ENCODE peak calls at places on chromosomes 16 and 17, in five cellular contexts. T is Right ventricle myocardium superior, C is T-helper 1 cell, F is dermis blood vessel endothelial cell, U is activated gamma-delta T cell treated with Interleukin-2 at 50 U/mL for 16 hours. L is an unnamed sample.

GRCh38 chr16:65598626-65599025 is 476.8 kb upstream of the CDH11 start:
- DNase-seq in T (no peak), C (no peak), F (no peak), U (no peak), L (no peak)

GRCh38 chr17:47670064-47670463 is 20.3 kb downstream of the KPNB1 start:
- DNase-seq in T (no peak), C (no peak), F (no peak), U (no peak), L (no peak)

GRCh38 chr16:89925596-89926079 is 2.5 kb downstream of the TUBB3 start:
- DNase-seq in T (no peak), C (no peak), F (peak; percentile 48), U (no peak), L (peak; percentile 68)

GRCh38 chr16:26027060-26027459 is 335.3 kb downstream of the HS3ST4 start:
- DNase-seq in T (no peak), C (no peak), F (no peak), U (no peak), L (peak; percentile 90)

GRCh38 chr17:38766341-38766740 is 13.8 kb downstream of the PSMB3 start:
- DNase-seq in T (no peak), C (no peak), F (no peak), U (no peak), L (no peak)

GRCh38 chr17:4738136-4739121 is 1.2 kb upstream of the ZMYND15 start:
- DNase-seq in T (no peak), C (peak; percentile 17), F (no peak), U (no peak), L (no peak)

GRCh38 chr17:77002103-77003045 is 134.2 kb downstream of the MGAT5B start:
- DNase-seq in T (no peak), C (no peak), F (peak; percentile 44), U (no peak), L (peak; percentile 47)

GRCh38 chr17:44012874-44013273 is 1.9 kb downstream of the TMEM101 start:
- DNase-seq in T (no peak), C (no peak), F (no peak), U (no peak), L (no peak)

GRCh38 chr16:11072420-11073153 is 128.2 kb downstream of the CLEC16A start:
- DNase-seq in T (no peak), C (no peak), F (no peak), U (no peak), L (no peak)

GRCh38 chr17:27741971-27742370 is 58.4 kb downstream of the NOS2 start:
- DNase-seq in T (no peak), C (no peak), F (no peak), U (no peak), L (no peak)

GRCh38 chr17:42428141-42428944 is 5.3 kb upstream of the CAVIN1 start:
- DNase-seq in T (no peak), C (peak; percentile 39), F (peak; percentile 89), U (peak; percentile 34), L (peak; percentile 83)

GRCh38 chr17:7851438-7852261 is 3.2 kb upstream of the TMEM88 start:
- DNase-seq in T (peak; percentile 92), C (peak; percentile 94), F (peak; percentile 94), U (peak; percentile 94), L (peak; percentile 90)

GRCh38 chr17:29590261-29590978 is 972 bp upstream of the GIT1 start:
- DNase-seq in T (no peak), C (no peak), F (peak; percentile 37), U (no peak), L (peak; percentile 87)

GRCh38 chr16:86709902-86710601 is 131.7 kb downstream of the FOXL1 start:
- DNase-seq in T (no peak), C (no peak), F (no peak), U (no peak), L (no peak)

GRCh38 chr16:56999409-57000270 is 10.3 kb downstream of the NLRC5 start:
- DNase-seq in T (no peak), C (peak; percentile 37), F (no peak), U (no peak), L (no peak)

GRCh38 chr17:73359255-73359816 is 47.5 kb upstream of the CDC42EP4 start:
- DNase-seq in T (no peak), C (no peak), F (no peak), U (no peak), L (no peak)

GRCh38 chr17:46818319-46818928 is at the start of gene WNT3:
- DNase-seq in T (peak; percentile 41), C (peak; percentile 12), F (no peak), U (peak; percentile 43), L (peak; percentile 26)

GRCh38 chr17:40615295-40615988 is 32.2 kb downstream of the SMARCE1 start:
- DNase-seq in T (peak; percentile 59), C (no peak), F (peak; percentile 73), U (peak; percentile 22), L (no peak)

GRCh38 chr16:69017036-69017783 is 88.2 kb upstream of the HAS3 start:
- DNase-seq in T (no peak), C (no peak), F (peak; percentile 80), U (no peak), L (peak; percentile 22)

GRCh38 chr16:9908613-9909012 is 273.6 kb downstream of the GRIN2A start:
- DNase-seq in T (peak; percentile 62), C (no peak), F (no peak), U (no peak), L (no peak)

GRCh38 chr16:6913535-6913934 is 419.1 kb upstream of the RBFOX1 start:
- DNase-seq in T (no peak), C (no peak), F (no peak), U (no peak), L (no peak)

GRCh38 chr17:36697907-36698526 is 96.6 kb downstream of the MRM1 start:
- DNase-seq in T (no peak), C (no peak), F (peak; percentile 15), U (no peak), L (peak; percentile 12)

GRCh38 chr17:10243905-10244844 is 45.8 kb upstream of the GAS7 start:
- DNase-seq in T (no peak), C (no peak), F (no peak), U (no peak), L (peak; percentile 2)

L was measured in A673.